ENCODE peak calls at places on chromosomes 1 and 21, in seven cellular contexts. O is T47D; X is stimulated activated naive CD8-positive, alpha-beta T cell treated with anti-CD3 and anti-CD28 coated beads, Interleukin-15, Interleukin-2, amounts not matched to agents 100 U/mL and 50 U/mL, for 24 hours; I is NCI-H510A treated with DMSO at 0.1 percent for 48 hours; N is cardiac muscle cell; M is A549; Z is NCI-H1694. V is an unnamed sample.

GRCh38 chr1:34774967-34775366 is 6.0 kb upstream of the GJB3 start:
- DNase-seq in I (no peak), X (no peak), O (no peak), N (no peak), M (no peak), Z (no peak), V (no peak)

GRCh38 chr1:76868154-76868882 is 1.0 kb downstream of the ST6GALNAC5 start:
- DNase-seq in N (peak; percentile 50), M (peak; percentile 14), X (peak; percentile 34), I (peak; percentile 87), O (no peak), Z (peak; percentile 34), V (peak; percentile 30)

GRCh38 chr21:45979141-45979631 is 2.4 kb upstream of the COL6A1 start:
- DNase-seq in M (no peak), O (no peak), N (no peak), Z (no peak), I (no peak), X (peak; percentile 19), V (no peak)

GRCh38 chr1:3327936-3328590 is 126.4 kb upstream of the ARHGEF16 start:
- DNase-seq in X (no peak), M (no peak), Z (no peak), N (peak; percentile 34), I (no peak), O (no peak), V (no peak)

GRCh38 chr21:26843912-26844257 is 1.3 kb downstream of the ADAMTS1 start:
- DNase-seq in M (peak; percentile 33), X (no peak), N (peak; percentile 66), I (no peak), Z (peak; percentile 25), O (no peak), V (no peak)

GRCh38 chr1:2240251-2241156 is 12.4 kb downstream of the SKI start:
- DNase-seq in N (peak; percentile 53), X (no peak), O (no peak), I (no peak), M (no peak), Z (no peak), V (peak; percentile 43)

GRCh38 chr1:155410931-155411330 is 90.2 kb downstream of the RUSC1 start:
- DNase-seq in Z (no peak), M (no peak), O (no peak), N (no peak), I (no peak), X (no peak), V (no peak)

GRCh38 chr1:229410692-229411433 is 23.0 kb downstream of the ACTA1 start:
- DNase-seq in Z (peak; percentile 97), X (no peak), N (peak; percentile 62), O (no peak), I (peak; percentile 60), M (peak; percentile 51), V (peak; percentile 84)

GRCh38 chr1:108050134-108050533 is 85.2 kb upstream of the VAV3 start:
- DNase-seq in O (no peak), M (no peak), I (no peak), X (no peak), N (no peak), Z (no peak), V (no peak)

V was measured in nucleus accumbens.